ENCODE peak calls at places on chromosomes 12 and 14, in five cellular contexts. R is activated T-helper 1 cell treated with anti-CD3 and anti-CD28 coated beads, Interleukin-2, amount 50 U/mL, for 16 hours; Y is activated gamma-delta T cell treated with Interleukin-2 at 50 U/mL for 16 hours; L is activated naive CD8-positive, alpha-beta T cell treated with anti-CD3 and anti-CD28 coated beads, Interleukin-2, amount 50 U/mL, for 24 hours; D is T-helper 17 cell. N is an unnamed sample.

GRCh38 chr12:24705741-24706358 is 243.1 kb downstream of the BCAT1 start:
- DNase-seq in R (no peak), Y (no peak), L (no peak), D (no peak), N (no peak)

GRCh38 chr12:111225307-111225706 is 143.6 kb downstream of the PHETA1 start:
- DNase-seq in R (no peak), Y (no peak), L (no peak), D (no peak), N (no peak)

GRCh38 chr12:66804555-66804954 is 125.7 kb upstream of the GRIP1 start:
- DNase-seq in R (no peak), Y (no peak), L (no peak), D (no peak), N (no peak)

GRCh38 chr12:93050026-93050747 is 121.1 kb upstream of the EEA1 start:
- DNase-seq in R (no peak), Y (no peak), L (no peak), D (no peak), N (no peak)

GRCh38 chr14:87944987-87945604 is 47.9 kb downstream of the GALC start:
- DNase-seq in R (no peak), Y (no peak), L (no peak), D (no peak), N (no peak)

GRCh38 chr12:75437564-75437963 is 43.0 kb upstream of the GLIPR1 start:
- DNase-seq in R (no peak), Y (no peak), L (no peak), D (no peak), N (no peak)

GRCh38 chr14:92987713-92988510 is 65.0 kb downstream of the CHGA start:
- DNase-seq in R (no peak), Y (no peak), L (no peak), D (no peak), N (no peak)

GRCh38 chr12:83573676-83574075 is 887.0 kb downstream of the TMTC2 start:
- DNase-seq in R (no peak), Y (no peak), L (no peak), D (no peak), N (no peak)

GRCh38 chr12:11891350-11892064 is 179.2 kb upstream of the BCL2L14 start:
- DNase-seq in R (no peak), Y (no peak), L (no peak), D (no peak), N (no peak)

GRCh38 chr12:122834229-122834920 is 882 bp upstream of the HIP1R start:
- DNase-seq in R (no peak), Y (no peak), L (peak), D (no peak), N (peak)

GRCh38 chr14:21680072-21680471 is 6.5 kb upstream of the OR4E1 start:
- DNase-seq in R (no peak), Y (no peak), L (no peak), D (no peak), N (no peak)

GRCh38 chr14:64778114-64778754 is 74.0 kb downstream of the PLEKHG3 start:
- DNase-seq in R (no peak), Y (no peak), L (no peak), D (no peak), N (no peak)

GRCh38 chr12:112537710-112538396 is 119.1 kb downstream of the PTPN11 start:
- DNase-seq in R (no peak), Y (no peak), L (no peak), D (no peak), N (no peak)

GRCh38 chr12:109726511-109727038 is 12.9 kb downstream of the FAM222A start:
- DNase-seq in R (no peak), Y (no peak), L (no peak), D (no peak), N (no peak)

GRCh38 chr14:49497725-49498348 is 88.3 kb downstream of the RPS29 start:
- DNase-seq in R (no peak), Y (no peak), L (no peak), D (no peak), N (no peak)

GRCh38 chr12:9509464-9510166 is 98.1 kb downstream of the KLRB1 start:
- DNase-seq in R (no peak), Y (no peak), L (no peak), D (no peak), N (no peak)

GRCh38 chr12:76030378-76031080 is 1.0 kb downstream of the PHLDA1 start:
- DNase-seq in R (peak), Y (peak), L (peak), D (peak), N (peak)

GRCh38 chr12:53561590-53561953 is 54.3 kb upstream of the NPFF start:
- DNase-seq in R (no peak), Y (no peak), L (no peak), D (no peak), N (no peak)